ENCODE peak calls at places on chromosomes 11 and 22, in five cellular contexts. One of them, this sample, is unnamed.

GRCh38 chr11:99268895-99269294 is 248.1 kb downstream of the CNTN5 start:
- DNase-seq in heart left ventricle: no peak
- DNase-seq in activated gamma-delta T cell: no peak
- DNase-seq in SK-N-DZ: peak; percentile 79
- DNase-seq in iPS-NIHi11: no peak
- DNase-seq in this sample: no peak

GRCh38 chr22:47198801-47199251 is 436.4 kb downstream of the TBC1D22A start:
- DNase-seq in heart left ventricle: peak; percentile 3
- DNase-seq in activated gamma-delta T cell: no peak
- DNase-seq in SK-N-DZ: no peak
- DNase-seq in iPS-NIHi11: no peak
- DNase-seq in this sample: no peak

GRCh38 chr11:32231909-32232493 is 141.1 kb downstream of the RCN1 start:
- DNase-seq in heart left ventricle: no peak
- DNase-seq in activated gamma-delta T cell: no peak
- DNase-seq in SK-N-DZ: peak; percentile 15
- DNase-seq in iPS-NIHi11: peak; percentile 64
- DNase-seq in this sample: no peak

GRCh38 chr11:111461460-111462240 is 50.5 kb downstream of the BTG4 start:
- DNase-seq in heart left ventricle: no peak
- DNase-seq in activated gamma-delta T cell: no peak
- DNase-seq in SK-N-DZ: no peak
- DNase-seq in iPS-NIHi11: no peak
- DNase-seq in this sample: no peak

GRCh38 chr22:39220897-39221850 is 23.6 kb downstream of the PDGFB start:
- DNase-seq in heart left ventricle: no peak
- DNase-seq in activated gamma-delta T cell: no peak
- DNase-seq in SK-N-DZ: no peak
- DNase-seq in iPS-NIHi11: no peak
- DNase-seq in this sample: no peak

GRCh38 chr11:128582496-128583366 is 4.6 kb downstream of the ETS1 start:
- DNase-seq in heart left ventricle: no peak
- DNase-seq in activated gamma-delta T cell: no peak
- DNase-seq in SK-N-DZ: no peak
- DNase-seq in iPS-NIHi11: peak; percentile 78
- DNase-seq in this sample: peak; percentile 34

GRCh38 chr22:37167176-37167980 is 17.7 kb upstream of the IL2RB start:
- DNase-seq in heart left ventricle: no peak
- DNase-seq in activated gamma-delta T cell: no peak
- DNase-seq in SK-N-DZ: no peak
- DNase-seq in iPS-NIHi11: no peak
- DNase-seq in this sample: no peak

GRCh38 chr11:7570938-7571337 is 57.1 kb downstream of the PPFIBP2 start:
- DNase-seq in heart left ventricle: no peak
- DNase-seq in activated gamma-delta T cell: no peak
- DNase-seq in SK-N-DZ: no peak
- DNase-seq in iPS-NIHi11: peak; percentile 12
- DNase-seq in this sample: no peak

GRCh38 chr11:2581151-2581930 is 118.5 kb downstream of the KCNQ1OT1 start:
- DNase-seq in heart left ventricle: peak; percentile 5
- DNase-seq in activated gamma-delta T cell: no peak
- DNase-seq in SK-N-DZ: no peak
- DNase-seq in iPS-NIHi11: peak; percentile 5
- DNase-seq in this sample: no peak

GRCh38 chr22:18136563-18137320 is 13.2 kb upstream of the USP18 start:
- DNase-seq in heart left ventricle: no peak
- DNase-seq in activated gamma-delta T cell: no peak
- DNase-seq in SK-N-DZ: no peak
- DNase-seq in iPS-NIHi11: peak; percentile 41
- DNase-seq in this sample: no peak

GRCh38 chr11:67178421-67178820 is 59.4 kb downstream of the KDM2A start:
- DNase-seq in heart left ventricle: no peak
- DNase-seq in activated gamma-delta T cell: no peak
- DNase-seq in SK-N-DZ: no peak
- DNase-seq in iPS-NIHi11: no peak
- DNase-seq in this sample: no peak

GRCh38 chr11:48063424-48063978 is 83.1 kb downstream of the PTPRJ start:
- DNase-seq in heart left ventricle: no peak
- DNase-seq in activated gamma-delta T cell: no peak
- DNase-seq in SK-N-DZ: no peak
- DNase-seq in iPS-NIHi11: no peak
- DNase-seq in this sample: peak; percentile 24

GRCh38 chr11:63993100-63993499 is 6.9 kb downstream of the OTUB1 start:
- DNase-seq in heart left ventricle: no peak
- DNase-seq in activated gamma-delta T cell: no peak
- DNase-seq in SK-N-DZ: no peak
- DNase-seq in iPS-NIHi11: no peak
- DNase-seq in this sample: no peak

GRCh38 chr11:106761745-106762144 is 256.5 kb downstream of the GUCY1A2 start:
- DNase-seq in heart left ventricle: no peak
- DNase-seq in activated gamma-delta T cell: no peak
- DNase-seq in SK-N-DZ: no peak
- DNase-seq in iPS-NIHi11: no peak
- DNase-seq in this sample: no peak

GRCh38 chr11:64858467-64859401 is 14.3 kb upstream of the CDC42BPG start:
- DNase-seq in heart left ventricle: peak; percentile 68
- DNase-seq in activated gamma-delta T cell: peak; percentile 54
- DNase-seq in SK-N-DZ: no peak
- DNase-seq in iPS-NIHi11: no peak
- DNase-seq in this sample: peak; percentile 65

GRCh38 chr22:46293591-46294260 is 2.9 kb upstream of the GTSE1 start:
- DNase-seq in heart left ventricle: peak; percentile 53
- DNase-seq in activated gamma-delta T cell: no peak
- DNase-seq in SK-N-DZ: no peak
- DNase-seq in iPS-NIHi11: no peak
- DNase-seq in this sample: no peak

GRCh38 chr11:96314326-96315050 is 28.5 kb downstream of the MAML2 start:
- DNase-seq in heart left ventricle: no peak
- DNase-seq in activated gamma-delta T cell: no peak
- DNase-seq in SK-N-DZ: no peak
- DNase-seq in iPS-NIHi11: no peak
- DNase-seq in this sample: peak; percentile 23

GRCh38 chr11:66386171-66387069 is 14.9 kb upstream of the SLC29A2 start:
- DNase-seq in heart left ventricle: peak; percentile 68
- DNase-seq in activated gamma-delta T cell: no peak
- DNase-seq in SK-N-DZ: peak; percentile 86
- DNase-seq in iPS-NIHi11: peak; percentile 57
- DNase-seq in this sample: peak; percentile 79

GRCh38 chr11:102843474-102843873 is at the start of gene MMP3:
- DNase-seq in heart left ventricle: no peak
- DNase-seq in activated gamma-delta T cell: no peak
- DNase-seq in SK-N-DZ: no peak
- DNase-seq in iPS-NIHi11: no peak
- DNase-seq in this sample: no peak

GRCh38 chr11:71355266-71355665 is 92.9 kb downstream of the DHCR7 start:
- DNase-seq in heart left ventricle: no peak
- DNase-seq in activated gamma-delta T cell: no peak
- DNase-seq in SK-N-DZ: no peak
- DNase-seq in iPS-NIHi11: no peak
- DNase-seq in this sample: no peak

GRCh38 chr11:6608726-6609501 is 3.1 kb downstream of the TAF10 start:
- DNase-seq in heart left ventricle: peak; percentile 7
- DNase-seq in activated gamma-delta T cell: no peak
- DNase-seq in SK-N-DZ: no peak
- DNase-seq in iPS-NIHi11: no peak
- DNase-seq in this sample: peak; percentile 3

GRCh38 chr11:120575461-120575860 is 63.9 kb downstream of the GRIK4 start:
- DNase-seq in heart left ventricle: no peak
- DNase-seq in activated gamma-delta T cell: no peak
- DNase-seq in SK-N-DZ: no peak
- DNase-seq in iPS-NIHi11: no peak
- DNase-seq in this sample: no peak

GRCh38 chr22:50327711-50328019 is 853 bp upstream of the DENND6B start:
- DNase-seq in heart left ventricle: no peak
- DNase-seq in activated gamma-delta T cell: no peak
- DNase-seq in SK-N-DZ: no peak
- DNase-seq in iPS-NIHi11: no peak
- DNase-seq in this sample: no peak

GRCh38 chr11:40679276-40679675 is 780.2 kb downstream of the LRRC4C start:
- DNase-seq in heart left ventricle: no peak
- DNase-seq in activated gamma-delta T cell: no peak
- DNase-seq in SK-N-DZ: no peak
- DNase-seq in iPS-NIHi11: no peak
- DNase-seq in this sample: no peak

GRCh38 chr11:14924291-14924690 is 32.3 kb upstream of the CYP2R1 start:
- DNase-seq in heart left ventricle: no peak
- DNase-seq in activated gamma-delta T cell: no peak
- DNase-seq in SK-N-DZ: no peak
- DNase-seq in iPS-NIHi11: no peak
- DNase-seq in this sample: no peak

GRCh38 chr11:36295926-36296325 is at the start of gene PRR5L:
- DNase-seq in heart left ventricle: no peak
- DNase-seq in activated gamma-delta T cell: no peak
- DNase-seq in SK-N-DZ: no peak
- DNase-seq in iPS-NIHi11: no peak
- DNase-seq in this sample: no peak

GRCh38 chr11:102280237-102280833 is 36.9 kb upstream of the BIRC3 start:
- DNase-seq in heart left ventricle: no peak
- DNase-seq in activated gamma-delta T cell: no peak
- DNase-seq in SK-N-DZ: no peak
- DNase-seq in iPS-NIHi11: no peak
- DNase-seq in this sample: no peak

GRCh38 chr22:19723990-19724827 is 870 bp downstream of the GP1BB start:
- DNase-seq in heart left ventricle: no peak
- DNase-seq in activated gamma-delta T cell: no peak
- DNase-seq in SK-N-DZ: no peak
- DNase-seq in iPS-NIHi11: peak; percentile 84
- DNase-seq in this sample: peak; percentile 52

This sample was measured in heart right ventricle.